ENCODE peak calls at places on chromosomes 13 and 19, in six cellular contexts. One of them, this sample, is unnamed.

GRCh38 chr19:18418034-18418724 is 1.0 kb upstream of the SSBP4 start:
- DNase-seq in neural progenitor cell: no peak
- DNase-seq in skeletal muscle cell: no peak
- DNase-seq in left cardiac atrium: peak
- DNase-seq in stimulated activated CD4-positive, alpha-beta T cell treated with anti-CD3 and anti-CD28 coated beads, Interleukin-15, amount 100 ng/mL, for 1 hour: no peak
- DNase-seq in hepatic stellate cell: no peak
- DNase-seq in this sample: no peak

GRCh38 chr13:113305208-113305607 is 8.2 kb downstream of the LAMP1 start:
- DNase-seq in skeletal muscle cell: no peak
- DNase-seq in left cardiac atrium: no peak
- DNase-seq in neural progenitor cell: no peak
- DNase-seq in stimulated activated CD4-positive, alpha-beta T cell treated with anti-CD3 and anti-CD28 coated beads, Interleukin-15, amount 100 ng/mL, for 1 hour: no peak
- DNase-seq in hepatic stellate cell: no peak
- DNase-seq in this sample: no peak

GRCh38 chr13:61777281-61777680 is 361.6 kb upstream of the PCDH20 start:
- DNase-seq in hepatic stellate cell: no peak
- DNase-seq in stimulated activated CD4-positive, alpha-beta T cell treated with anti-CD3 and anti-CD28 coated beads, Interleukin-15, amount 100 ng/mL, for 1 hour: no peak
- DNase-seq in left cardiac atrium: no peak
- DNase-seq in skeletal muscle cell: peak
- DNase-seq in neural progenitor cell: peak
- DNase-seq in this sample: no peak

GRCh38 chr19:1747285-1748114 is 5.8 kb upstream of the ONECUT3 start:
- DNase-seq in neural progenitor cell: peak
- DNase-seq in skeletal muscle cell: peak
- DNase-seq in stimulated activated CD4-positive, alpha-beta T cell treated with anti-CD3 and anti-CD28 coated beads, Interleukin-15, amount 100 ng/mL, for 1 hour: peak
- DNase-seq in hepatic stellate cell: peak
- DNase-seq in left cardiac atrium: no peak
- DNase-seq in this sample: no peak

GRCh38 chr13:102693781-102694180 is 1.1 kb downstream of the METTL21C start:
- DNase-seq in hepatic stellate cell: no peak
- DNase-seq in stimulated activated CD4-positive, alpha-beta T cell treated with anti-CD3 and anti-CD28 coated beads, Interleukin-15, amount 100 ng/mL, for 1 hour: no peak
- DNase-seq in neural progenitor cell: no peak
- DNase-seq in left cardiac atrium: no peak
- DNase-seq in skeletal muscle cell: no peak
- DNase-seq in this sample: no peak

GRCh38 chr19:16285769-16286564 is 38.7 kb upstream of the KLF2 start:
- DNase-seq in stimulated activated CD4-positive, alpha-beta T cell treated with anti-CD3 and anti-CD28 coated beads, Interleukin-15, amount 100 ng/mL, for 1 hour: no peak
- DNase-seq in neural progenitor cell: peak
- DNase-seq in skeletal muscle cell: no peak
- DNase-seq in hepatic stellate cell: no peak
- DNase-seq in left cardiac atrium: peak
- DNase-seq in this sample: peak

GRCh38 chr13:89375839-89376238 is 1704.7 kb downstream of the SLITRK5 start:
- DNase-seq in neural progenitor cell: no peak
- DNase-seq in hepatic stellate cell: no peak
- DNase-seq in left cardiac atrium: no peak
- DNase-seq in skeletal muscle cell: peak
- DNase-seq in stimulated activated CD4-positive, alpha-beta T cell treated with anti-CD3 and anti-CD28 coated beads, Interleukin-15, amount 100 ng/mL, for 1 hour: no peak
- DNase-seq in this sample: no peak

GRCh38 chr19:4966591-4966990 is 2.3 kb upstream of the KDM4B start:
- DNase-seq in skeletal muscle cell: no peak
- DNase-seq in left cardiac atrium: no peak
- DNase-seq in stimulated activated CD4-positive, alpha-beta T cell treated with anti-CD3 and anti-CD28 coated beads, Interleukin-15, amount 100 ng/mL, for 1 hour: no peak
- DNase-seq in neural progenitor cell: no peak
- DNase-seq in hepatic stellate cell: no peak
- DNase-seq in this sample: no peak

GRCh38 chr13:27353166-27353583 is 71.2 kb upstream of the GTF3A start:
- DNase-seq in neural progenitor cell: no peak
- DNase-seq in stimulated activated CD4-positive, alpha-beta T cell treated with anti-CD3 and anti-CD28 coated beads, Interleukin-15, amount 100 ng/mL, for 1 hour: no peak
- DNase-seq in hepatic stellate cell: peak
- DNase-seq in left cardiac atrium: no peak
- DNase-seq in skeletal muscle cell: no peak
- DNase-seq in this sample: no peak

GRCh38 chr13:31595568-31595967 is 143.8 kb upstream of the RXFP2 start:
- DNase-seq in hepatic stellate cell: peak
- DNase-seq in neural progenitor cell: no peak
- DNase-seq in left cardiac atrium: no peak
- DNase-seq in skeletal muscle cell: peak
- DNase-seq in stimulated activated CD4-positive, alpha-beta T cell treated with anti-CD3 and anti-CD28 coated beads, Interleukin-15, amount 100 ng/mL, for 1 hour: no peak
- DNase-seq in this sample: no peak

GRCh38 chr19:50061650-50062049 is 35.8 kb downstream of the ZNF473 start:
- DNase-seq in stimulated activated CD4-positive, alpha-beta T cell treated with anti-CD3 and anti-CD28 coated beads, Interleukin-15, amount 100 ng/mL, for 1 hour: no peak
- DNase-seq in neural progenitor cell: no peak
- DNase-seq in hepatic stellate cell: no peak
- DNase-seq in skeletal muscle cell: no peak
- DNase-seq in left cardiac atrium: no peak
- DNase-seq in this sample: no peak

GRCh38 chr13:76798037-76798436 is 88.2 kb downstream of the KCTD12 start:
- DNase-seq in left cardiac atrium: no peak
- DNase-seq in skeletal muscle cell: no peak
- DNase-seq in stimulated activated CD4-positive, alpha-beta T cell treated with anti-CD3 and anti-CD28 coated beads, Interleukin-15, amount 100 ng/mL, for 1 hour: no peak
- DNase-seq in neural progenitor cell: no peak
- DNase-seq in hepatic stellate cell: no peak
- DNase-seq in this sample: no peak

GRCh38 chr13:101325423-101325822 is 90.9 kb downstream of the NALCN start:
- DNase-seq in hepatic stellate cell: no peak
- DNase-seq in neural progenitor cell: peak
- DNase-seq in stimulated activated CD4-positive, alpha-beta T cell treated with anti-CD3 and anti-CD28 coated beads, Interleukin-15, amount 100 ng/mL, for 1 hour: no peak
- DNase-seq in skeletal muscle cell: no peak
- DNase-seq in left cardiac atrium: no peak
- DNase-seq in this sample: no peak

GRCh38 chr19:6057651-6058365 is 52.5 kb downstream of the RFX2 start:
- DNase-seq in neural progenitor cell: no peak
- DNase-seq in left cardiac atrium: no peak
- DNase-seq in stimulated activated CD4-positive, alpha-beta T cell treated with anti-CD3 and anti-CD28 coated beads, Interleukin-15, amount 100 ng/mL, for 1 hour: no peak
- DNase-seq in skeletal muscle cell: no peak
- DNase-seq in hepatic stellate cell: no peak
- DNase-seq in this sample: peak

GRCh38 chr13:79225487-79226232 is 180.4 kb downstream of the RBM26 start:
- DNase-seq in stimulated activated CD4-positive, alpha-beta T cell treated with anti-CD3 and anti-CD28 coated beads, Interleukin-15, amount 100 ng/mL, for 1 hour: no peak
- DNase-seq in left cardiac atrium: no peak
- DNase-seq in neural progenitor cell: no peak
- DNase-seq in hepatic stellate cell: no peak
- DNase-seq in skeletal muscle cell: no peak
- DNase-seq in this sample: no peak

GRCh38 chr13:80050252-80050651 is 290.7 kb downstream of the SPRY2 start:
- DNase-seq in neural progenitor cell: no peak
- DNase-seq in skeletal muscle cell: no peak
- DNase-seq in left cardiac atrium: no peak
- DNase-seq in stimulated activated CD4-positive, alpha-beta T cell treated with anti-CD3 and anti-CD28 coated beads, Interleukin-15, amount 100 ng/mL, for 1 hour: no peak
- DNase-seq in hepatic stellate cell: no peak
- DNase-seq in this sample: no peak

GRCh38 chr13:26719356-26719945 is 41.1 kb downstream of the GPR12 start:
- DNase-seq in left cardiac atrium: no peak
- DNase-seq in stimulated activated CD4-positive, alpha-beta T cell treated with anti-CD3 and anti-CD28 coated beads, Interleukin-15, amount 100 ng/mL, for 1 hour: no peak
- DNase-seq in skeletal muscle cell: no peak
- DNase-seq in hepatic stellate cell: no peak
- DNase-seq in neural progenitor cell: no peak
- DNase-seq in this sample: no peak

GRCh38 chr13:77919351-77920294 is 992 bp upstream of the EDNRB start:
- DNase-seq in stimulated activated CD4-positive, alpha-beta T cell treated with anti-CD3 and anti-CD28 coated beads, Interleukin-15, amount 100 ng/mL, for 1 hour: no peak
- DNase-seq in skeletal muscle cell: no peak
- DNase-seq in hepatic stellate cell: peak
- DNase-seq in neural progenitor cell: peak
- DNase-seq in left cardiac atrium: peak
- DNase-seq in this sample: peak

GRCh38 chr13:75961911-75962310 is 325.8 kb downstream of the LMO7 start:
- DNase-seq in skeletal muscle cell: no peak
- DNase-seq in hepatic stellate cell: no peak
- DNase-seq in left cardiac atrium: no peak
- DNase-seq in neural progenitor cell: no peak
- DNase-seq in stimulated activated CD4-positive, alpha-beta T cell treated with anti-CD3 and anti-CD28 coated beads, Interleukin-15, amount 100 ng/mL, for 1 hour: no peak
- DNase-seq in this sample: no peak

GRCh38 chr19:18629166-18630088 is 7.4 kb upstream of the KLHL26 start:
- DNase-seq in skeletal muscle cell: peak
- DNase-seq in neural progenitor cell: peak
- DNase-seq in left cardiac atrium: peak
- DNase-seq in hepatic stellate cell: no peak
- DNase-seq in stimulated activated CD4-positive, alpha-beta T cell treated with anti-CD3 and anti-CD28 coated beads, Interleukin-15, amount 100 ng/mL, for 1 hour: no peak
- DNase-seq in this sample: peak

GRCh38 chr19:16892868-16893685 is 4.3 kb downstream of the F2RL3 start:
- DNase-seq in left cardiac atrium: no peak
- DNase-seq in neural progenitor cell: no peak
- DNase-seq in hepatic stellate cell: no peak
- DNase-seq in skeletal muscle cell: no peak
- DNase-seq in stimulated activated CD4-positive, alpha-beta T cell treated with anti-CD3 and anti-CD28 coated beads, Interleukin-15, amount 100 ng/mL, for 1 hour: no peak
- DNase-seq in this sample: no peak

GRCh38 chr13:66492479-66492878 is 737.7 kb downstream of the PCDH9 start:
- DNase-seq in stimulated activated CD4-positive, alpha-beta T cell treated with anti-CD3 and anti-CD28 coated beads, Interleukin-15, amount 100 ng/mL, for 1 hour: no peak
- DNase-seq in hepatic stellate cell: no peak
- DNase-seq in skeletal muscle cell: no peak
- DNase-seq in neural progenitor cell: peak
- DNase-seq in left cardiac atrium: no peak
- DNase-seq in this sample: no peak

GRCh38 chr19:48565090-48565489 is 13.1 kb downstream of the SULT2B1 start:
- DNase-seq in stimulated activated CD4-positive, alpha-beta T cell treated with anti-CD3 and anti-CD28 coated beads, Interleukin-15, amount 100 ng/mL, for 1 hour: no peak
- DNase-seq in hepatic stellate cell: no peak
- DNase-seq in neural progenitor cell: no peak
- DNase-seq in skeletal muscle cell: peak
- DNase-seq in left cardiac atrium: no peak
- DNase-seq in this sample: no peak

GRCh38 chr13:35882722-35883497 is 248.3 kb downstream of the DCLK1 start:
- DNase-seq in hepatic stellate cell: no peak
- DNase-seq in neural progenitor cell: no peak
- DNase-seq in skeletal muscle cell: no peak
- DNase-seq in left cardiac atrium: no peak
- DNase-seq in stimulated activated CD4-positive, alpha-beta T cell treated with anti-CD3 and anti-CD28 coated beads, Interleukin-15, amount 100 ng/mL, for 1 hour: no peak
- DNase-seq in this sample: no peak